ENCODE peak calls at places on chromosomes 3 and 15, in nine cellular contexts. P is breast epithelium, O is spleen, C is HCT116, A is K562, D is GM12878, Y is sigmoid colon, T is Panc1, L is stomach. U is an unnamed sample. For H3K36me3, the result is how much of the 10 kb centered on the place peaks cover.

GRCh38 chr15:96331942-96332853 is 1.7 kb downstream of the NR2F2 start:
- DNase-seq in O (no peak), T (no peak), D (no peak), Y (peak), P (no peak), A (no peak), L (no peak), C (no peak), U (no peak)

GRCh38 chr3:185630182-185630622 is 44.1 kb downstream of the SENP2 start:
- DNase-seq in Y (no peak), P (no peak), T (no peak), L (peak), C (no peak), D (no peak), O (no peak), A (no peak), U (no peak)

GRCh38 chr3:132421832-132422231 is 4.5 kb downstream of the DNAJC13 start:
- DNase-seq in A (no peak), Y (no peak), D (no peak), C (no peak), T (no peak), P (no peak), L (no peak), O (no peak), U (no peak)

GRCh38 chr3:104846270-104846669 is 520.4 kb upstream of the ALCAM start:
- DNase-seq in P (no peak), C (no peak), Y (no peak), O (no peak), A (no peak), T (no peak), D (no peak), L (no peak), U (no peak)

GRCh38 chr15:68436680-68437079 is 4.7 kb upstream of the ITGA11 start:
- DNase-seq in C (no peak), A (no peak), D (no peak), O (no peak), Y (no peak), T (no peak), L (no peak), P (no peak), U (peak)

GRCh38 chr3:42043116-42043796 is 47.9 kb upstream of the TRAK1 start:
- DNase-seq in O (no peak), A (no peak), T (no peak), D (no peak), P (no peak), Y (peak), L (no peak), C (no peak), U (no peak)

GRCh38 chr15:69193948-69194827 is 33.8 kb downstream of the GLCE start:
- DNase-seq in Y (no peak), P (no peak), O (no peak), C (no peak), A (no peak), T (no peak), D (no peak), L (no peak), U (no peak)

GRCh38 chr15:62208884-62209283 is 43.8 kb upstream of the C2CD4B start:
- DNase-seq in O (no peak), L (no peak), D (no peak), T (no peak), P (no peak), C (no peak), A (no peak), Y (no peak), U (no peak)

GRCh38 chr3:29347412-29347811 is 66.5 kb downstream of the RBMS3 start:
- DNase-seq in A (no peak), O (no peak), P (no peak), D (no peak), L (no peak), C (no peak), Y (no peak), T (no peak), U (no peak)

GRCh38 chr3:23085256-23085655 is 117.9 kb upstream of the UBE2E2 start:
- DNase-seq in P (no peak), T (no peak), L (no peak), A (no peak), D (no peak), O (no peak), Y (no peak), C (no peak), U (no peak)

GRCh38 chr15:93321881-93322282 is 232.9 kb upstream of the RGMA start:
- DNase-seq in A (no peak), T (no peak), O (no peak), L (peak), C (no peak), Y (no peak), P (peak), D (no peak), U (no peak)

DNA sequence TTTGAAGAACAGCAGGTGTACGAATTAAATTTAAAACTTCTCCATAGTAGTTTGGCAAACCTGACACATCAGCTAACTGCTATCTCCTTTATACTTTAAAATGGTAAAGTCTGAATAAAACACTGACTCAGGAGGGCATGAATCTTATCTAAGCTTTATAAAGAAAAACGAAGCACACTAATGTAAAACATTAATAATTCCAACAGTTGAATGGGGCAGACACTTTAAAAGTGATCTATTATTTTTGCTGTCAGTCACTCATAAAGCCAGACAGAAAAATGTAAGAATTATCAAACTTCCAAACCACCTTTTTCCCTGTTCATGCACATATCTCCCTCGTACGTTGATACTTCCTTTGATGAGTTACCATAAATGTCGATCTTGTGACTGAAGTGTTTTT is 2.6 kb downstream of the ARF4 start:
- DNase-seq in T (no peak), C (no peak), Y (no peak), O (no peak), L (no peak), D (no peak), A (no peak), P (no peak), U (no peak)
- H3K4me3 ChIP-seq in T (peak), C (no peak), Y (peak), O (peak), L (peak), D (peak), A (peak), P (peak), U (no peak)

DNA sequence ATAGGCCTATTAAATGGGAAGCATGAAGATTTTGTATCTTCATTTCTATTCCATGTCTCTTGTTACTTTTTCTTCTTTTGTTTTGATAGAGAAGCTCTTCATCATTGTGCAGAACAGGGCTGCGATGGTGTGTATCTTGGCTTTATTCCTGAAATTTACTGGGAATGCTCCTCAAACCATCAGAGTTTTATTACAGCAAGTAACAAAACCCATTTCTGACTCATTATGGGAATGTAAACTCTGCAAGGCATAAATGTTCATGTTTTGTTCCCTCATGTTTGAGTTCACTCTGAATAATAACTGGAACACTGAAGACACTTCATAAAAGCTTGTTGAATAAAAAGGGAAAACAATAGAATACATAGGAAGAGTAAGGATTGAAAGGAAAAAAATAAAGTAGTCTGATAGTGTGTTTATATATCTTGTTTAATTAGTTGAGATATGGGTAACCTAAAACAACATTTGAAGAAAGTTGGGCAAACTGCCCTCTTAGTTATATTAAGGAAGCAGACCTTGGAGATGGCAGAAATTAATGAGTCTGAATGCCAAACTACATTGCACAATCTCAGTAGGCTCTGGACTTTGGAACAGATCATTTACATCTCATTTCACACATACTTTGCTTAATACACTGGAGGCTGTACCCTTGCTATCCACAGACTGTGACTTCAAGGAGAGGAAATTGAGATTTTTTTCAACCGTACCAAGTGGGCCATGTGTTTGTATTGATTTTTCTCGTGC is 521.5 kb downstream of the GRM7 start:
- DNase-seq in O (no peak), D (no peak), C (no peak), P (no peak), L (no peak), Y (no peak), A (no peak), T (no peak), U (no peak)
- TF ChIP-seq POLR2AphosphoS5 in O (no peak), D (no peak), C (no peak), P (no peak), L (no peak), Y (peak), A (no peak), T (no peak), U (no peak)

GRCh38 chr15:98941595-98942255 is 65.9 kb downstream of the PGPEP1L start:
- DNase-seq in L (no peak), C (no peak), Y (no peak), D (no peak), O (no peak), A (no peak), T (no peak), P (no peak), U (no peak)

GRCh38 chr15:98938105-98938417 is 69.5 kb downstream of the PGPEP1L start:
- DNase-seq in D (no peak), A (no peak), C (no peak), O (peak), Y (no peak), L (no peak), P (no peak), T (no peak), U (no peak)

GRCh38 chr15:98938804-98939203 is 68.8 kb downstream of the PGPEP1L start:
- DNase-seq in L (no peak), T (no peak), Y (no peak), A (no peak), D (no peak), P (no peak), O (no peak), C (no peak), U (no peak)

GRCh38 chr15:98939311-98940080 is 68.1 kb downstream of the PGPEP1L start:
- DNase-seq in T (no peak), D (no peak), O (peak), L (no peak), A (no peak), Y (no peak), C (no peak), P (no peak), U (no peak)

DNA sequence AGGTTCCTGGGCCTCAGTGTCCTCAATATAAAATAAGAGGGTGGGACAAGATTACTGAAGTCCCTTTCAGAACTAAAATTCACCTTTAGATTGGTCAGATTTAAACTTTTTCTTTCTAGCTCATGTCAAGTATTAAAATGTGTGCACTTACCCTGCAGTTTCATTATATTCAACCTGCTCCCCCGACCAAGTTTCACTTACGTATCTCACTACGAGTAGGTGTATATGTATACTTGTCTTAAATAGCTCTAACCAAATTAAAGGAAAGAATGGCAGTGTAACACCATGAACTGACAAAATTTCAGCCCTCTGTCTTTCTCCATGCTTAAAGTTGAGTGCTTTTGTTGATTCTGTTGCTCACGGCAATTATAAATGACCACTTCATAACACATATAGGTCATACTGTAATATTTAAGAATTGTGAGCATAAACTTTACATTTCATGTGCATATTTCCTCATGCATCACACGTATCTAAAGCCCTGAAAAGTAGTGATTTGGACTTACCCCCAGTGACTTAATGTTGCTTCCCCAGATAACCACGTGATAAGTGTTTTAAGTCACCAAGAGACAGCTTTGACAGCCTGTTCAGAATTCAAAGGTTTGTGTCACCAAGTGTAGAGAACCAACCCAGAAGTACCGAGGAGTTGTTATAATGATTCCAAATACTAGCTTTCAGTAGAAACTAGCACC is 70.0 kb downstream of the PGPEP1L start:
- DNase-seq in O (no peak), P (no peak), T (no peak), D (peak), A (no peak), Y (no peak), C (no peak), L (no peak), U (no peak)
- H3K36me3 ChIP-seq in O (under half), P (under half), T (under half), D (under half), A (under half), Y (under half), C (under half), L (half or more), U (under half)

DNA sequence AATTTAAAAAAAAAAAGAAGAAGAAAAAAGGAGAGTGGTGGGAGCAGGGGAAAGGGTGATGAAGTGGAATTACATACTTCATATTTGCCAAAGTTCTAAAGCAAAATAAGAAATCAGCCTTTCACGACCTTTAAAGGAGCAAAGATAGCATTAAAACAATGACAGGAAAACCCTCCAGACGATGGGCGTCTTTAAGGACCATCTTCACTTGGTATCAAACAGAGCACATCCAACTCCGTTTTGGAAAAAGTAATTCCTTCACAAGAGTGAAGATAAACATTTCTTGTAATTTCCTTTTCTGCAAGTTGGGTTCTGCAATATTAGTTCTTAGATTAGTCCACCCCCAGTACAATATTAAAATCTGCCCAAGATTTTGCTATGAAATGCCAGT is 32.8 kb downstream of the FRMD4B start:
- DNase-seq in L (no peak), O (no peak), T (no peak), A (no peak), P (no peak), Y (no peak), C (no peak), D (no peak), U (no peak)
- H3K4me3 ChIP-seq in L (peak), O (peak), T (no peak), A (no peak), P (peak), Y (peak), C (no peak), D (peak), U (no peak)

GRCh38 chr3:72739521-72740466 is 108.5 kb downstream of the SHQ1 start:
- DNase-seq in D (no peak), T (no peak), Y (no peak), C (no peak), P (peak), O (no peak), A (peak), L (no peak), U (no peak)

GRCh38 chr3:72744330-72744729 is 103.9 kb downstream of the SHQ1 start:
- DNase-seq in P (no peak), L (no peak), T (no peak), Y (no peak), D (no peak), C (no peak), A (no peak), O (no peak), U (no peak)

GRCh38 chr3:72733676-72734075 is 114.6 kb downstream of the SHQ1 start:
- DNase-seq in T (no peak), A (no peak), Y (no peak), L (no peak), P (no peak), D (no peak), C (no peak), O (no peak), U (no peak)

GRCh38 chr3:72738752-72739520 is 109.3 kb downstream of the SHQ1 start:
- DNase-seq in A (peak), L (peak), P (peak), Y (no peak), D (no peak), T (no peak), C (no peak), O (peak), U (no peak)
- TF ChIP-seq POLR2AphosphoS5 in A (no peak), L (no peak), P (no peak), Y (no peak), D (no peak), T (no peak), C (no peak), O (peak), U (no peak)

GRCh38 chr3:191362524-191363090 is 32.3 kb upstream of the UTS2B start:
- DNase-seq in L (no peak), Y (no peak), T (no peak), C (no peak), D (no peak), O (no peak), A (no peak), P (no peak), U (no peak)

GRCh38 chr3:191362036-191362435 is 31.7 kb upstream of the UTS2B start:
- DNase-seq in D (no peak), C (no peak), T (no peak), O (no peak), L (no peak), Y (no peak), P (no peak), A (no peak), U (no peak)

GRCh38 chr3:191363221-191363620 is 32.9 kb upstream of the UTS2B start:
- DNase-seq in L (no peak), A (no peak), D (no peak), P (no peak), T (no peak), C (no peak), Y (no peak), O (no peak), U (no peak)

GRCh38 chr3:191369081-191370010 is 39.0 kb upstream of the UTS2B start:
- DNase-seq in L (no peak), D (no peak), Y (no peak), O (no peak), T (no peak), C (no peak), A (no peak), P (no peak), U (no peak)

GRCh38 chr3:191366675-191367074 is 36.3 kb upstream of the UTS2B start:
- DNase-seq in O (no peak), C (no peak), P (no peak), Y (no peak), T (no peak), L (no peak), A (no peak), D (no peak), U (no peak)
- H3K36me3 ChIP-seq in O (under half), C (under half), P (under half), Y (under half), T (under half), L (half or more), A (under half), D (under half), U (under half)

GRCh38 chr3:48426944-48427629 is 2.8 kb downstream of the PLXNB1 start:
- DNase-seq in D (no peak), L (no peak), T (no peak), O (no peak), A (no peak), Y (no peak), C (no peak), P (no peak), U (no peak)

GRCh38 chr3:48428863-48429415 is 947 bp downstream of the PLXNB1 start:
- DNase-seq in P (no peak), C (no peak), L (peak), A (peak), T (no peak), Y (peak), O (no peak), D (no peak), U (no peak)

GRCh38 chr3:48426401-48426909 is 3.4 kb downstream of the PLXNB1 start:
- DNase-seq in T (no peak), Y (peak), O (no peak), L (no peak), A (no peak), P (no peak), C (no peak), D (no peak), U (no peak)

GRCh38 chr3:48428088-48428862 is 1.6 kb downstream of the PLXNB1 start:
- DNase-seq in P (no peak), D (no peak), A (no peak), T (no peak), Y (peak), O (no peak), C (no peak), L (peak), U (no peak)

GRCh38 chr3:48427630-48427962 is 2.3 kb downstream of the PLXNB1 start:
- DNase-seq in C (no peak), L (no peak), P (no peak), Y (no peak), D (no peak), A (no peak), O (no peak), T (no peak), U (no peak)
- H3K4me3 ChIP-seq in C (no peak), L (peak), P (peak), Y (peak), D (no peak), A (no peak), O (peak), T (no peak), U (peak)

U was measured in vagina.